ENCODE peak calls at places on chromosomes 11 and 22, in eight cellular contexts. One of them, this sample, is unnamed.

GRCh38 chr11:71542856-71543743 is 5.1 kb upstream of the KRTAP5-9 start:
- DNase-seq in dorsolateral prefrontal cortex: no peak
- DNase-seq in A673: no peak
- DNase-seq in right lobe of liver: no peak
- DNase-seq in NB4: peak
- DNase-seq in retinal pigment epithelial cell: no peak
- DNase-seq in GM12878: peak
- DNase-seq in lower lobe of right lung: no peak
- DNase-seq in this sample: no peak

GRCh38 chr11:95790933-95791247 is 592 bp downstream of the CEP57 start:
- DNase-seq in retinal pigment epithelial cell: peak
- DNase-seq in dorsolateral prefrontal cortex: peak
- DNase-seq in NB4: peak
- DNase-seq in GM12878: peak
- DNase-seq in lower lobe of right lung: peak
- DNase-seq in right lobe of liver: peak
- DNase-seq in A673: peak
- DNase-seq in this sample: peak

GRCh38 chr11:33734441-33735165 is 1.6 kb downstream of the CD59 start:
- DNase-seq in A673: no peak
- DNase-seq in NB4: peak
- DNase-seq in lower lobe of right lung: peak
- DNase-seq in right lobe of liver: no peak
- DNase-seq in dorsolateral prefrontal cortex: no peak
- DNase-seq in GM12878: no peak
- DNase-seq in retinal pigment epithelial cell: no peak
- DNase-seq in this sample: peak

GRCh38 chr11:111923351-111923788 is 4.7 kb downstream of the C11orf52 start:
- DNase-seq in A673: peak
- DNase-seq in retinal pigment epithelial cell: no peak
- DNase-seq in GM12878: no peak
- DNase-seq in NB4: no peak
- DNase-seq in right lobe of liver: no peak
- DNase-seq in lower lobe of right lung: no peak
- DNase-seq in dorsolateral prefrontal cortex: no peak
- DNase-seq in this sample: no peak

GRCh38 chr11:47775240-47775869 is 8.2 kb upstream of the FNBP4 start:
- DNase-seq in A673: no peak
- DNase-seq in lower lobe of right lung: no peak
- DNase-seq in GM12878: no peak
- DNase-seq in right lobe of liver: no peak
- DNase-seq in retinal pigment epithelial cell: no peak
- DNase-seq in dorsolateral prefrontal cortex: no peak
- DNase-seq in NB4: peak
- DNase-seq in this sample: no peak

GRCh38 chr22:39471421-39472141 is 14.8 kb downstream of the MGAT3 start:
- DNase-seq in A673: peak
- DNase-seq in dorsolateral prefrontal cortex: no peak
- DNase-seq in GM12878: peak
- DNase-seq in retinal pigment epithelial cell: no peak
- DNase-seq in right lobe of liver: no peak
- DNase-seq in lower lobe of right lung: no peak
- DNase-seq in NB4: peak
- DNase-seq in this sample: peak

GRCh38 chr11:859394-860131 is 16.9 kb downstream of the TSPAN4 start:
- DNase-seq in right lobe of liver: no peak
- DNase-seq in NB4: no peak
- DNase-seq in dorsolateral prefrontal cortex: peak
- DNase-seq in lower lobe of right lung: peak
- DNase-seq in GM12878: no peak
- DNase-seq in A673: peak
- DNase-seq in retinal pigment epithelial cell: peak
- DNase-seq in this sample: peak

GRCh38 chr11:68763181-68763721 is 11.9 kb upstream of the TESMIN start:
- DNase-seq in right lobe of liver: no peak
- DNase-seq in dorsolateral prefrontal cortex: no peak
- DNase-seq in lower lobe of right lung: no peak
- DNase-seq in retinal pigment epithelial cell: no peak
- DNase-seq in GM12878: no peak
- DNase-seq in A673: peak
- DNase-seq in NB4: no peak
- DNase-seq in this sample: peak

GRCh38 chr11:95092549-95093324 is 3.1 kb downstream of the ENDOD1 start:
- DNase-seq in right lobe of liver: no peak
- DNase-seq in GM12878: no peak
- DNase-seq in NB4: peak
- DNase-seq in retinal pigment epithelial cell: no peak
- DNase-seq in A673: peak
- DNase-seq in lower lobe of right lung: no peak
- DNase-seq in dorsolateral prefrontal cortex: no peak
- DNase-seq in this sample: peak

GRCh38 chr11:122071680-122072321 is 44.2 kb downstream of the BLID start:
- DNase-seq in dorsolateral prefrontal cortex: peak
- DNase-seq in NB4: no peak
- DNase-seq in lower lobe of right lung: no peak
- DNase-seq in retinal pigment epithelial cell: no peak
- DNase-seq in GM12878: no peak
- DNase-seq in right lobe of liver: no peak
- DNase-seq in A673: no peak
- DNase-seq in this sample: no peak

GRCh38 chr11:119114351-119114750 is 7.0 kb upstream of the HINFP start:
- DNase-seq in retinal pigment epithelial cell: no peak
- DNase-seq in NB4: no peak
- DNase-seq in GM12878: no peak
- DNase-seq in A673: no peak
- DNase-seq in lower lobe of right lung: no peak
- DNase-seq in right lobe of liver: no peak
- DNase-seq in dorsolateral prefrontal cortex: no peak
- DNase-seq in this sample: no peak

GRCh38 chr11:73262851-73263495 is 9.2 kb upstream of the P2RY6 start:
- DNase-seq in right lobe of liver: no peak
- DNase-seq in A673: no peak
- DNase-seq in NB4: no peak
- DNase-seq in dorsolateral prefrontal cortex: no peak
- DNase-seq in lower lobe of right lung: no peak
- DNase-seq in retinal pigment epithelial cell: no peak
- DNase-seq in GM12878: no peak
- DNase-seq in this sample: peak

GRCh38 chr11:118996926-118997626 is 862 bp upstream of the CENATAC start:
- DNase-seq in lower lobe of right lung: no peak
- DNase-seq in GM12878: peak
- DNase-seq in dorsolateral prefrontal cortex: peak
- DNase-seq in retinal pigment epithelial cell: no peak
- DNase-seq in right lobe of liver: no peak
- DNase-seq in A673: peak
- DNase-seq in NB4: peak
- DNase-seq in this sample: peak

DNA sequence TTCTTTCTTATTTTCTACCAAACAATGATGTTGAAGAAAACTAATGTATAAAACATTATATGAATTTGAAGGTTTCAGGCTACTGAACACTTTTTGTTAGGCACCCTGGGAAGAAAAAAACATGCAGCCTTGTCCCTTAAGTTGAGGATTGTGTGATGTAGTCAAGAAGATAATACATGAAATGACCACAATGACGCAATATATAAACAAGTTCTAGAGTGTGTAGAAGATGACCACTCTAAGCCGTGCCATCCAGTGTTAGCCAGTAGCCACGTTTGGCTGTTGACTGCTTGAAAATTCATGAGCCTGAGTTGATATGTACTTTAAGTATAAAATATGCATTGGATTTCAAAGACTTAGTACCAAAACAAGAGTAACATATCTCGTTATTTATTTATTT is 16.2 kb downstream of the SWAP70 start:
- DNase-seq in NB4: no peak
- DNase-seq in retinal pigment epithelial cell: no peak
- DNase-seq in right lobe of liver: no peak
- DNase-seq in GM12878: no peak
- DNase-seq in dorsolateral prefrontal cortex: no peak
- DNase-seq in A673: no peak
- DNase-seq in lower lobe of right lung: no peak
- DNase-seq in this sample: no peak
- H3K4me3 ChIP-seq in NB4: no peak
- H3K4me3 ChIP-seq in retinal pigment epithelial cell: no peak
- H3K4me3 ChIP-seq in right lobe of liver: no peak
- H3K4me3 ChIP-seq in GM12878: no peak
- H3K4me3 ChIP-seq in dorsolateral prefrontal cortex: no peak
- H3K4me3 ChIP-seq in A673: no peak
- H3K4me3 ChIP-seq in lower lobe of right lung: no peak
- H3K4me3 ChIP-seq in this sample: no peak

DNA sequence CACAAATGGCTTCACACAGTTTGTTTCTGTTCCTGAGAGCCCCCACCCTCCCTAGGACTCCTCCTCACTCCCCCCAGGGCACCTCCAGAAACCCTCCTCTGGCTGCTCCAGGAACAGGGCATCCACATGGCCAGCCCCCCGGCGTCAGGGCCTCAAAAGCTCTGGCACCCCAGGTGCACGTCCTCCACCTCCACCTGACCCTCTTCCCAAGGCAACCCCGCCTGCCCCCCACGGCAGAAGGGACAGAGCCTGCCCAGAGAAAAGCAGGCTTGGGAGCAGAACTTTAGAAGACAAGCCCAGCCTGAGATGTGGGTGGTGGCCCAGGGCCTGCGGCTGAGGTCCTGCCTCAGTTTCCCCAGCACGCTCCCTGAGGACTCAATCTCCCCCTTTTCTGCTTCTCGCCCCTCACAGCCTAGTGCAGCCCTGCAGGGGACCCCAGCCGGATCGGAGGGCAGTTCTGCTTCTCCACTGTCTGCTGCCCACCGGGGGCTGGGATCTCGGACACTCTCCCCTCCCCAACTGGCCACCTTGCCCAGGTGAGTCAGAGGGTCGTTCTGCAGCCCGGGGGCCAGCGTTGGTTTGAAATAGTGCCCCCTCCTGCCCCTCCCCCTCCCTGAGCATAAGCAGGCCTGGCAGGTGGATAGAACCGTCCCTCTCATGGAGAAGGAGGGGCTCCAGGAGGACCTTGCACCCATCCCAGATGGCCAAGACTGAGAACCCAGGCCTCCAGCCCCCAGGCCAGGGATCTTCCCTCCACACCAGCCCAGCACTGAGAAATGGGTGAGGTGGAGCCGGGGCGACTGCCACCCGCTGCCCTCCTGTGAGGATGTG is 2.4 kb upstream of the TRABD start:
- DNase-seq in A673: no peak
- DNase-seq in retinal pigment epithelial cell: no peak
- DNase-seq in right lobe of liver: peak
- DNase-seq in dorsolateral prefrontal cortex: no peak
- DNase-seq in GM12878: no peak
- DNase-seq in NB4: no peak
- DNase-seq in lower lobe of right lung: no peak
- DNase-seq in this sample: no peak
- H3K4me3 ChIP-seq in A673: no peak
- H3K4me3 ChIP-seq in retinal pigment epithelial cell: no peak
- H3K4me3 ChIP-seq in right lobe of liver: no peak
- H3K4me3 ChIP-seq in dorsolateral prefrontal cortex: no peak
- H3K4me3 ChIP-seq in GM12878: no peak
- H3K4me3 ChIP-seq in NB4: no peak
- H3K4me3 ChIP-seq in lower lobe of right lung: no peak
- H3K4me3 ChIP-seq in this sample: no peak

GRCh38 chr22:45927059-45927458 is 49.9 kb downstream of the WNT7B start:
- DNase-seq in dorsolateral prefrontal cortex: no peak
- DNase-seq in retinal pigment epithelial cell: no peak
- DNase-seq in right lobe of liver: no peak
- DNase-seq in lower lobe of right lung: no peak
- DNase-seq in A673: no peak
- DNase-seq in GM12878: no peak
- DNase-seq in NB4: no peak
- DNase-seq in this sample: no peak

GRCh38 chr22:45928726-45929359 is 48.1 kb downstream of the WNT7B start:
- DNase-seq in GM12878: no peak
- DNase-seq in retinal pigment epithelial cell: no peak
- DNase-seq in NB4: no peak
- DNase-seq in A673: no peak
- DNase-seq in lower lobe of right lung: no peak
- DNase-seq in right lobe of liver: no peak
- DNase-seq in dorsolateral prefrontal cortex: no peak
- DNase-seq in this sample: no peak

GRCh38 chr22:45923212-45923611 is 53.8 kb downstream of the WNT7B start:
- DNase-seq in retinal pigment epithelial cell: no peak
- DNase-seq in A673: no peak
- DNase-seq in dorsolateral prefrontal cortex: no peak
- DNase-seq in GM12878: no peak
- DNase-seq in NB4: no peak
- DNase-seq in right lobe of liver: no peak
- DNase-seq in lower lobe of right lung: no peak
- DNase-seq in this sample: no peak

GRCh38 chr22:45923812-45924211 is 53.1 kb downstream of the WNT7B start:
- DNase-seq in lower lobe of right lung: peak
- DNase-seq in GM12878: no peak
- DNase-seq in right lobe of liver: no peak
- DNase-seq in A673: no peak
- DNase-seq in dorsolateral prefrontal cortex: no peak
- DNase-seq in NB4: no peak
- DNase-seq in retinal pigment epithelial cell: no peak
- DNase-seq in this sample: no peak

DNA sequence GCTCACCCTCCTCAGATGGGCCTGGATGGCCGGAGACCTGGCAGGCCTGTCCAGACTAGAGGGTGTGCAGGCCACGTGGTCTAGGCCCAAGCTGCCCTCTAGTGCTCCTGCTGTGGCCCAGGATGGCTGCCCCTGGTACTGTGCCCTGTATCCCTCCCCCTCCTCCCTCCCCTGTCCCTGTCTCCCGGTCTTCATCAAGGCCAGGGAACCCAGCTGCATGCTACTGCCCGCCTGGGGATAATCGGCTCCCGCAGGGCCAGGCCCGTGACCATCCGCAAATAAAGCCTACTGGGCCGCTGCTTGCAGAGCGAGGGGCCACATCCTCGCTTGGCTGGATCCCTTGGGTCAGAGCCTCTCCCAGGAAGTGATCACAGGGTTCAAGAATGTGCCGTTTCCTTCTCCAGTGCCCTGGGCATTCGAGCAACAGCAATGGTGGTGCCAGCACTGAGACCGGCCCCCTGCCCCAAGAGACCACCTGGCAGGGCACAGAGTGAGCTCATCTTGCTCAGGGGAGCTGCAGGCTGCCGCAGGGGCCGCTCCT is 51.1 kb downstream of the WNT7B start:
- DNase-seq in GM12878: no peak
- DNase-seq in retinal pigment epithelial cell: no peak
- DNase-seq in lower lobe of right lung: no peak
- DNase-seq in A673: no peak
- DNase-seq in right lobe of liver: no peak
- DNase-seq in NB4: no peak
- DNase-seq in dorsolateral prefrontal cortex: no peak
- DNase-seq in this sample: peak
- H3K4me3 ChIP-seq in GM12878: no peak
- H3K4me3 ChIP-seq in retinal pigment epithelial cell: no peak
- H3K4me3 ChIP-seq in lower lobe of right lung: no peak
- H3K4me3 ChIP-seq in A673: no peak
- H3K4me3 ChIP-seq in right lobe of liver: no peak
- H3K4me3 ChIP-seq in NB4: no peak
- H3K4me3 ChIP-seq in dorsolateral prefrontal cortex: no peak
- H3K4me3 ChIP-seq in this sample: no peak

DNA sequence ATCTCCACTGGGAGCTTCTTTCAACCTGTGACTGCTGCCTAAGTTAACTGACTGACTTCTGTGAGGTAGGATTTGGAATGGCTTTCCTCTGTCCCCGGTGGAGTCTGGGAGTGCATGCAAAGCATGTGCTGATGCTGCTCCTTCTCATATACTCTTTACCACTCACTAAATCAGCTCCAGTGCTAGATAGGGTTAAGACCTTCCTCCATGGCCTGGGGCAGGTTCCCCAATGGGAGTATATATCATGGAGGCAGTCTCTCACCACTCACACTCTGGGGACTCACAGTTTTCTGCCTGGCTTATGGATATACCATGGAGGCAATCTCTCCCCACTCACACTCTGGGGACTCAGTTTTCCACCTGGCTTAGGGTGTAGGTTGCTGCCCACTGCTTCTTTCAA is 10.1 kb upstream of the FANCF start:
- DNase-seq in dorsolateral prefrontal cortex: no peak
- DNase-seq in right lobe of liver: no peak
- DNase-seq in retinal pigment epithelial cell: no peak
- DNase-seq in GM12878: no peak
- DNase-seq in NB4: no peak
- DNase-seq in A673: no peak
- DNase-seq in lower lobe of right lung: no peak
- DNase-seq in this sample: no peak
- H3K4me3 ChIP-seq in dorsolateral prefrontal cortex: no peak
- H3K4me3 ChIP-seq in right lobe of liver: no peak
- H3K4me3 ChIP-seq in retinal pigment epithelial cell: no peak
- H3K4me3 ChIP-seq in GM12878: no peak
- H3K4me3 ChIP-seq in NB4: no peak
- H3K4me3 ChIP-seq in A673: no peak
- H3K4me3 ChIP-seq in lower lobe of right lung: no peak
- H3K4me3 ChIP-seq in this sample: no peak

This sample was measured in epithelial cell of esophagus.